ENCODE peak calls at places on chromosomes 5 and 9, in five cellular contexts. G is AG04450, T is foreskin fibroblast, E is lung, H is endodermal cell. A is an unnamed sample.

GRCh38 chr9:92808726-92809451 is 44.3 kb upstream of the BICD2 start:
- DNase-seq in G (peak), T (peak), E (peak), H (peak), A (peak)

GRCh38 chr5:53091304-53091703 is 18.3 kb downstream of the MOCS2 start:
- DNase-seq in G (peak), T (peak), E (no peak), H (no peak), A (no peak)

GRCh38 chr9:7780261-7780988 is 19.2 kb downstream of the DMAC1 start:
- DNase-seq in G (no peak), T (peak), E (no peak), H (no peak), A (no peak)

GRCh38 chr5:109656829-109657228 is 32.9 kb upstream of the MAN2A1 start:
- DNase-seq in G (no peak), T (peak), E (peak), H (no peak), A (no peak)

GRCh38 chr5:73496984-73497457 is 1.2 kb upstream of the BTF3 start:
- DNase-seq in G (peak), T (peak), E (no peak), H (no peak), A (no peak)

GRCh38 chr5:30099634-30100033 is 1093.9 kb upstream of the CDH6 start:
- DNase-seq in G (no peak), T (no peak), E (no peak), H (no peak), A (no peak)

GRCh38 chr9:115595951-115596742 is 478.2 kb upstream of the TNC start:
- DNase-seq in G (no peak), T (peak), E (no peak), H (no peak), A (no peak)

GRCh38 chr5:134649163-134649916 is 755 bp downstream of the SEC24A start:
- DNase-seq in G (no peak), T (no peak), E (no peak), H (no peak), A (no peak)

GRCh38 chr5:112417931-112418358 is 1.1 kb downstream of the EPB41L4A start:
- DNase-seq in G (no peak), T (peak), E (peak), H (peak), A (no peak)

GRCh38 chr9:134215395-134215708 is 51.0 kb upstream of the RNU6ATAC start:
- DNase-seq in G (no peak), T (no peak), E (no peak), H (no peak), A (no peak)

GRCh38 chr5:116738270-116738947 is 163.8 kb upstream of the SEMA6A start:
- DNase-seq in G (no peak), T (no peak), E (no peak), H (peak), A (no peak)

GRCh38 chr5:32805966-32806626 is 95.0 kb downstream of the NPR3 start:
- DNase-seq in G (peak), T (peak), E (no peak), H (no peak), A (no peak)

GRCh38 chr9:112665347-112665746 is 52.6 kb downstream of the INIP start:
- DNase-seq in G (peak), T (peak), E (no peak), H (no peak), A (no peak)

GRCh38 chr5:96978812-96979449 is 43.1 kb downstream of the LNPEP start:
- DNase-seq in G (peak), T (peak), E (no peak), H (peak), A (no peak)

GRCh38 chr5:60522299-60522915 is 177.6 kb downstream of the DEPDC1B start:
- DNase-seq in G (no peak), T (peak), E (no peak), H (no peak), A (no peak)

GRCh38 chr9:31023793-31024192 is 1360.7 kb upstream of the ACO1 start:
- DNase-seq in G (no peak), T (no peak), E (no peak), H (no peak), A (no peak)

GRCh38 chr5:91219141-91219802 is 163.8 kb downstream of the ARRDC3 start:
- DNase-seq in G (peak), T (peak), E (peak), H (no peak), A (no peak)

GRCh38 chr5:109409061-109409843 is 522 bp downstream of the PJA2 start:
- DNase-seq in G (no peak), T (peak), E (peak), H (peak), A (no peak)

GRCh38 chr5:69004127-69004526 is 89.7 kb upstream of the SLC30A5 start:
- DNase-seq in G (no peak), T (no peak), E (no peak), H (no peak), A (no peak)

GRCh38 chr5:13664377-13664776 is 280.1 kb downstream of the DNAH5 start:
- DNase-seq in G (peak), T (peak), E (no peak), H (no peak), A (no peak)

GRCh38 chr5:83721878-83722779 is 1.5 kb upstream of the HAPLN1 start:
- DNase-seq in G (peak), T (peak), E (no peak), H (peak), A (peak)

GRCh38 chr5:111929892-111930291 is 172.9 kb upstream of the NREP start:
- DNase-seq in G (peak), T (peak), E (no peak), H (no peak), A (no peak)

GRCh38 chr5:151699071-151699901 is 12.6 kb upstream of the SPARC start:
- DNase-seq in G (peak), T (peak), E (peak), H (peak), A (no peak)

GRCh38 chr5:122163151-122164069 is 34.1 kb downstream of the ZNF474 start:
- DNase-seq in G (peak), T (peak), E (no peak), H (no peak), A (peak)

GRCh38 chr5:155591273-155591672 is 577.7 kb downstream of the KIF4B start:
- DNase-seq in G (no peak), T (no peak), E (no peak), H (no peak), A (no peak)

GRCh38 chr9:98121096-98121495 is 2.1 kb upstream of the TRIM14 start:
- DNase-seq in G (no peak), T (no peak), E (no peak), H (no peak), A (no peak)

GRCh38 chr5:56585466-56585865 is 229.9 kb upstream of the MAP3K1 start:
- DNase-seq in G (no peak), T (no peak), E (no peak), H (no peak), A (no peak)

GRCh38 chr5:72152506-72152905 is 45.2 kb downstream of the MAP1B start:
- DNase-seq in G (no peak), T (no peak), E (no peak), H (no peak), A (no peak)

GRCh38 chr5:123163225-123163876 is 74.3 kb downstream of the PRDM6 start:
- DNase-seq in G (no peak), T (no peak), E (no peak), H (no peak), A (no peak)

GRCh38 chr9:38671372-38671731 is 48.6 kb downstream of the FAM240B start:
- DNase-seq in G (no peak), T (no peak), E (no peak), H (no peak), A (no peak)

GRCh38 chr9:6842584-6842947 is 84.8 kb downstream of the KDM4C start:
- DNase-seq in G (no peak), T (peak), E (no peak), H (peak), A (no peak)

GRCh38 chr5:142685418-142686209 is at the start of gene FGF1:
- DNase-seq in G (no peak), T (peak), E (no peak), H (peak), A (no peak)

GRCh38 chr5:132473019-132473531 is 17.5 kb downstream of the IRF1 start:
- DNase-seq in G (no peak), T (no peak), E (no peak), H (no peak), A (no peak)

GRCh38 chr9:35367451-35367850 is 122.5 kb upstream of the RUSC2 start:
- DNase-seq in G (peak), T (peak), E (no peak), H (no peak), A (no peak)

GRCh38 chr5:180598797-180599589 is 7.7 kb upstream of the SCGB3A1 start:
- DNase-seq in G (no peak), T (no peak), E (no peak), H (no peak), A (no peak)

GRCh38 chr9:22240619-22241018 is 206.0 kb upstream of the DMRTA1 start:
- DNase-seq in G (no peak), T (peak), E (no peak), H (no peak), A (no peak)

GRCh38 chr9:27157086-27157485 is 48.1 kb downstream of the TEK start:
- DNase-seq in G (no peak), T (no peak), E (no peak), H (no peak), A (no peak)

GRCh38 chr5:95620030-95620869 is at the start of gene GPR150:
- DNase-seq in G (no peak), T (peak), E (peak), H (peak), A (peak)
- TF ChIP-seq CTCF in G (no peak), T (no peak), E (no peak), H (peak), A (no peak)

DNA sequence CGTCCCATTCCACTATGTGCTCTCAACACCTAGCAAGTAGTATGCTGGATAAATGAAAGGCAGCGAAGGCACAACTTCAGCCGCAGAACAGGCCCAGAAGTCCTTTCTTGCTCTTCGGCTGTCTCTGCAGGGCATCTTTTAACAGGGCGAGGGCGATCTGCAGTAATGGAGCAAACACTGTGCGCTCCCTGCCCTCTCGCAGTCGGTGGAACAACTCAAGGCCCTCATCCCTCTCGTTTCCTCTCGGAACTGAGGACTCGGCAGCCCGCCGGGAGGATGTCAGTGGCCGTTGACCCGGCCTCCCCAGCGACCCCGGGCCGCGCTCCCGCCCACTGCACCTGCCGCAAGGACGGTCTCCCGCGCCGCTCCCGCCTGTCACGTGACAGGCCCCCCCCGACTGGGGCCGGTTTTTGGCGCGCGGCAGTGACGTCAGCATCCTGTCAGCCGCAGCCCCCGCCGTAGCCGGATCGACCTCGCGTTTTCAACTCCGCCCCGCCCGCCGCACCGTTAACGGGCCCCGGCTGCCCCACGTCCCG is 1.1 kb downstream of the ZNF367 start:
- DNase-seq in G (peak), T (peak), E (peak), H (peak), A (peak)
- TF ChIP-seq CTCF in G (peak), T (no peak), E (no peak), H (peak), A (no peak)

DNA sequence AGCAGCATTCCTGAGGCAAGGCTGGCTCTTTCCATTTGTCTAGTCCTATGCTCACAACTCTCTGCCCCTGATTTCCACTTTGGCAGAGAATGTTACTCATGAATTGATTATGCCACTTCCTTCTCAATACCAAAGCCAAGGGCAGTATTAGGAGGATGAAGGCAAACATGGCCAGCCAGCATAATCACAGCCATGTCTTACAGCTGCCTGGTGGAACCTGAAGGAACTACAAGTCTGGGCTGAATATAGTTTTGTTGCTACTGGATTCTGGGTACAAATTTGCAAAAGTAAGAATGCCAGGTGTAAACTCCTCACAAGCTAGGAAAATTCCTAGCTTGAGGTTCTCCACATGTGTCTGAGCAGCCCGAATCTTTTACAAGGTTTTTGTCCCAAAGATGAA is 4.2 kb downstream of the SIL1 start:
- DNase-seq in G (no peak), T (no peak), E (no peak), H (peak), A (no peak)
- TF ChIP-seq CTCF in G (peak), T (no peak), E (no peak), H (peak), A (peak)

GRCh38 chr5:179530069-179530998 is 20.0 kb upstream of the RUFY1 start:
- DNase-seq in G (no peak), T (peak), E (peak), H (peak), A (no peak)
- TF ChIP-seq CTCF in G (peak), T (peak), E (peak), H (peak), A (no peak)

GRCh38 chr5:2276101-2276500 is 393.4 kb upstream of the IRX4 start:
- DNase-seq in G (no peak), T (no peak), E (no peak), H (no peak), A (no peak)
- TF ChIP-seq CTCF in G (no peak), T (no peak), E (no peak), H (no peak), A (no peak)

DNA sequence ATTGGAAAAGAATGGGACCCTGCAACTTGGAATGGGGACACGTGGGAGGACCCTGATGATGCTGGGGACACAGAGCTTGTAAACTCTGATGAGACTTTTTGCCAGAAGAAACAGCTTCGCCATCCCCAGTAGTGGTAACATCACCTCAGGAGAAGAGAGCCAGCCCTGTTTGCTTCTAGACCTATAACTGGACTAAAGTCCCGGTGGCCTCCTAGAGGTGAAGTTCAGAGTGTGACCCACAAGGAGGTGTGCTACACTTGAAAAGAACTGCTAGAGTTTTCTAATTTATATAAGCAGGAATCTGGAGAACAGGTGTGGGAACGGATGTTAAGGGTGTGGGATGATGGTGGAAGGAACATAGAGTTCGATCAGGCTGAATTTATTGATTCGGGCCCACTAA is 19.8 kb downstream of the NSA2 start:
- DNase-seq in G (no peak), T (no peak), E (no peak), H (no peak), A (no peak)
- TF ChIP-seq CTCF in G (no peak), T (no peak), E (no peak), H (peak), A (no peak)

DNA sequence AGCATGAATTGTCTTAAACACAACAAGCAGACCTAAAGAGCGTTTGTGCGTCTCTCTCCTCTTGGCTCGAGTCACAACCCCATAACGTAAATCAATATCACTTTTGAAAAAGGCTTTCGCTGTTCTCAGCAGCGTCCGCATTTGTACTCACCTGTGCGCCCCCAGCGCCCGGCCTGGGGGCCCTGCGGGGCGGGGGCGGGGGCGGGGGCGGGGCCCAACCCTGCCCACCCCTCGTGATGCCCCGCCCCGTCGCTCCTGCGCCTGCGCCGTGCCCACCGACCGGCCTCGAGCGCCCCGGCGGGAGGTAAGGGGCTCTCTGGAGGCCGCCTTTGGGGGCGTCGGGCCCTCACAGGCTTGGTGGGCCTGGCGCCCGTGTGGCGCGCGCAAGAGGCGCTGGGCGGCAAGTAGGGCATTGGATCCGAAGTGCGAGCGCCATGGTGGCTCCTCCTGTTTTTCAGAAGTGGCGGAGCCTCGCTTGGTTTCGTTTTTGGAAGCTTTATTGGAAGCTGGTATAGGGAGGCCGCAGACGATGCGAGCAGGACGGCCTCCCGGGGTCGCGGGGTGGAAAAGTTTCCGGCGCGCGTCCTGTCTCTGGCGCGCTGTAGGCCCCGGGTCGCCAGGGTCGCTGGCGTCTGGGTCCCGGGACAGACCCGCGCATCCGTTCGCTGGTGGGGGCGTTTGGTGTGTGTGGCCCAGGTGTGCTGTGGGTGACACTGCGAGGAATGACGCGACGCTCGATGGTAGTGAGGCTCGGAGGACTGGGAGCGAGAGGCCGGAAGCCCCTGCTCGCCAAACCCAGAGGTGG is at the start of gene STX17:
- DNase-seq in G (peak), T (peak), E (peak), H (peak), A (peak)
- TF ChIP-seq CTCF in G (no peak), T (no peak), E (no peak), H (no peak), A (no peak)

DNA sequence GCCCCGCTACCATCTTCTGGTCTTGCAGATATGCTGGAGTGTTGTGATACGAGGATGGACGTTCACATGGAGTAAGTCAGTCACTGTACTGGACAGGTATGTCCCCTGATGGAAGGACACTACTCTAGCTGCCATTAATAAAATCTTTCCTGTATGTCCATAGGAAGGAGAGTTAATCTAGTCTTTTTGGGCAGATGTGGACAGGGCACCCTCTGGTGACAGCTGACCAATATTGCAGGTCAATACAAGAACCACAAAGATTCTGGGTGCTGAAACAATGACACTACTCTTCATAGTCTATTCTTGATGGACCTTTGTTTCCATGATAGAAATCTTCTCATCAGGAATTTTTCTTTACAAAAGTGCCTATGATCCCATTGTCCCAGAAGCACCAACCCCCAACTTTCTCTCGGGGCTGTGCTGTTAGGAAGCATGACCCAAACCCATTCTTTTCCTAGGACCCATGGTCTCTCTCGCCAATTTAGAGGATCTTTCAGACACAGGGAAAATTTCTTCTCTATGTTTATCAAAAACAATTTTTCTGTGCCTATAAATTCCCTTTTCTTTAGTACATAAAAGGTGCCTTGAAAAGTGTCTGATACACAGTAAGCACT is 376.9 kb downstream of the DTWD2 start:
- DNase-seq in G (no peak), T (peak), E (no peak), H (peak), A (peak)
- TF ChIP-seq CTCF in G (peak), T (peak), E (no peak), H (peak), A (peak)